ENCODE peak calls at places on chromosome 18, in seven cellular contexts. W, M, I, N, J, C and P are unnamed samples.

GRCh38 chr18:9466911-9467310 is 8.4 kb upstream of the RALBP1 start:
- DNase-seq in M (peak; percentile 33), W (no peak), I (no peak), N (no peak), C (no peak), J (no peak), P (no peak)

GRCh38 chr18:58496937-58497336 is 132.0 kb downstream of the ALPK2 start:
- DNase-seq in J (peak; percentile 8), N (no peak), W (peak; percentile 9), M (peak; percentile 3), I (no peak), C (peak; percentile 18), P (no peak)

GRCh38 chr18:79942786-79943607 is 8.5 kb downstream of the SLC66A2 start:
- DNase-seq in I (no peak), M (no peak), W (no peak), J (no peak), N (no peak), C (no peak), P (no peak)

GRCh38 chr18:62669225-62669624 is 46.1 kb upstream of the PHLPP1 start:
- DNase-seq in W (no peak), J (no peak), M (no peak), N (no peak), C (no peak), I (no peak), P (no peak)

GRCh38 chr18:51029378-51029693 is 677 bp upstream of the SMAD4 start:
- DNase-seq in N (no peak), I (no peak), M (no peak), J (no peak), C (no peak), W (no peak), P (no peak)

GRCh38 chr18:8998481-8999217 is 103.8 kb upstream of the NDUFV2 start:
- DNase-seq in W (no peak), M (peak; percentile 50), N (no peak), J (no peak), I (no peak), C (no peak), P (no peak)

GRCh38 chr18:49135871-49136270 is 185.1 kb upstream of the SMAD7 start:
- DNase-seq in M (peak; percentile 36), I (no peak), J (no peak), N (no peak), W (no peak), C (no peak), P (no peak)

GRCh38 chr18:36629095-36629604 is 199.7 kb downstream of the TPGS2 start:
- DNase-seq in C (no peak), N (no peak), J (no peak), W (no peak), M (no peak), I (no peak), P (no peak)

GRCh38 chr18:27378396-27379094 is 193.4 kb upstream of the CHST9 start:
- DNase-seq in I (no peak), J (no peak), C (no peak), M (peak; percentile 7), W (no peak), N (no peak), P (no peak)

GRCh38 chr18:46379323-46379950 is 275.3 kb downstream of the HAUS1 start:
- DNase-seq in I (no peak), M (no peak), W (no peak), C (no peak), J (no peak), N (no peak), P (no peak)

GRCh38 chr18:25229080-25229479 is 122.9 kb downstream of the ZNF521 start:
- DNase-seq in N (no peak), I (no peak), W (no peak), M (peak; percentile 69), C (no peak), J (no peak), P (no peak)

GRCh38 chr18:49393011-49393410 is 67.4 kb downstream of the DYM start:
- DNase-seq in M (no peak), J (no peak), I (no peak), N (no peak), W (no peak), C (no peak), P (no peak)

GRCh38 chr18:68679531-68679930 is 35.4 kb downstream of the TMX3 start:
- DNase-seq in M (peak; percentile 70), C (no peak), N (no peak), J (no peak), W (no peak), I (no peak), P (no peak)

GRCh38 chr18:54775686-54776085 is 52.6 kb upstream of the RAB27B start:
- DNase-seq in M (peak; percentile 93), N (no peak), C (no peak), W (no peak), I (no peak), J (peak; percentile 62), P (no peak)

GRCh38 chr18:48027401-48027931 is 97.0 kb upstream of the SMAD2 start:
- DNase-seq in M (peak; percentile 43), J (no peak), N (no peak), W (no peak), I (peak; percentile 55), C (no peak), P (no peak)

GRCh38 chr18:79953921-79954651 is 2.6 kb upstream of the SLC66A2 start:
- DNase-seq in W (no peak), J (no peak), N (no peak), M (no peak), I (no peak), C (no peak), P (no peak)

GRCh38 chr18:54712315-54712714 is 116.0 kb upstream of the RAB27B start:
- DNase-seq in C (no peak), M (peak; percentile 72), W (no peak), J (no peak), I (no peak), N (no peak), P (no peak)

GRCh38 chr18:2911533-2911932 is 64.7 kb downstream of the EMILIN2 start:
- DNase-seq in W (no peak), N (no peak), M (no peak), C (no peak), J (no peak), I (no peak), P (no peak)

GRCh38 chr18:76504749-76505148 is 9.7 kb upstream of the ZNF516 start:
- DNase-seq in W (no peak), M (no peak), J (no peak), I (no peak), C (no peak), N (no peak), P (no peak)

GRCh38 chr18:24208270-24209035 is 69.6 kb downstream of the CABYR start:
- DNase-seq in I (no peak), J (no peak), N (no peak), W (peak; percentile 67), M (peak; percentile 45), C (no peak), P (no peak)

GRCh38 chr18:62812242-62812641 is 96.9 kb downstream of the PHLPP1 start:
- DNase-seq in M (peak; percentile 66), J (peak; percentile 31), N (no peak), C (no peak), W (no peak), I (no peak), P (no peak)

GRCh38 chr18:23626451-23627279 is 36.0 kb downstream of the ANKRD29 start:
- DNase-seq in N (no peak), I (no peak), C (no peak), M (peak; percentile 43), W (peak; percentile 64), J (no peak), P (no peak)

GRCh38 chr18:62438876-62439275 is 83.9 kb upstream of the ZCCHC2 start:
- DNase-seq in W (no peak), N (no peak), I (no peak), C (no peak), J (no peak), M (no peak), P (no peak)

GRCh38 chr18:36419913-36420531 is 122.5 kb downstream of the FHOD3 start:
- DNase-seq in J (no peak), W (peak; percentile 83), N (no peak), C (peak; percentile 16), I (no peak), M (peak; percentile 20), P (no peak)

GRCh38 chr18:61992285-61992684 is 99.5 kb upstream of the RNF152 start:
- DNase-seq in J (no peak), W (peak; percentile 14), N (no peak), C (no peak), I (no peak), M (peak; percentile 90), P (no peak)

GRCh38 chr18:13530215-13530878 is 196.0 kb downstream of the FAM210A start:
- DNase-seq in C (no peak), M (no peak), N (no peak), J (no peak), I (no peak), W (no peak), P (no peak)

GRCh38 chr18:350953-351572 is 83.2 kb upstream of the THOC1 start:
- DNase-seq in C (no peak), W (no peak), J (no peak), I (no peak), N (no peak), M (no peak), P (no peak)